ENCODE peak calls at places on chromosomes 11 and 22, in ten cellular contexts. P is H1, O is suprapubic skin, G is spleen, Q is esophagus muscularis mucosa, Y is stomach, Z is K562, F is transverse colon, U is HL-60, W is GM12891. D is an unnamed sample.

GRCh38 chr11:32332990-32333334 is 102.4 kb downstream of the WT1 start:
- DNase-seq in Y (no peak), P (no peak), O (no peak), W (no peak), U (no peak), Q (no peak), F (no peak), Z (no peak), G (no peak), D (no peak)

GRCh38 chr11:123063396-123064267 is 1.7 kb upstream of the HSPA8 start:
- DNase-seq in Y (peak; percentile 50), Q (peak; percentile 93), W (no peak), F (peak; percentile 52), G (no peak), P (no peak), O (no peak), Z (peak; percentile 54), U (peak; percentile 68), D (peak; percentile 32)

GRCh38 chr22:31829505-31829904 is 75.7 kb downstream of the DEPDC5 start:
- DNase-seq in F (no peak), Q (no peak), Z (peak; percentile 59), Y (no peak), U (peak; percentile 13), P (no peak), W (no peak), G (no peak), O (no peak), D (no peak)

GRCh38 chr11:125625225-125625593 is 246 bp downstream of the CHEK1 start:
- DNase-seq in F (no peak), Q (no peak), P (no peak), O (no peak), Y (no peak), W (no peak), U (no peak), G (no peak), Z (no peak), D (peak; percentile 83)

GRCh38 chr11:49499117-49499516 is 290.7 kb upstream of the FOLH1 start:
- DNase-seq in O (no peak), G (no peak), W (no peak), Z (no peak), Y (no peak), U (no peak), P (no peak), F (no peak), Q (no peak), D (peak; percentile 7)

GRCh38 chr22:22879675-22880029 is 8.0 kb upstream of the IGLL5 start:
- DNase-seq in Q (no peak), U (no peak), P (no peak), Z (no peak), O (no peak), G (no peak), F (no peak), W (no peak), Y (no peak), D (no peak)

GRCh38 chr11:55714982-55715888 is 53.2 kb downstream of the OR4C6 start:
- DNase-seq in G (no peak), O (no peak), Z (peak; percentile 20), Q (no peak), W (no peak), U (no peak), P (peak; percentile 78), Y (no peak), F (no peak), D (peak; percentile 57)

GRCh38 chr11:12743834-12744449 is 69.7 kb downstream of the TEAD1 start:
- DNase-seq in P (no peak), W (no peak), O (no peak), Y (no peak), F (no peak), G (no peak), U (no peak), Q (no peak), Z (no peak), D (no peak)

GRCh38 chr11:2525941-2526807 is 81.4 kb downstream of the KCNQ1 start:
- DNase-seq in P (no peak), F (peak; percentile 46), G (peak; percentile 66), W (no peak), U (no peak), Z (no peak), O (peak; percentile 79), Y (peak; percentile 63), Q (no peak), D (no peak)

GRCh38 chr11:69335010-69335409 is 41.1 kb downstream of the MYEOV start:
- DNase-seq in Z (no peak), W (no peak), F (no peak), O (peak; percentile 34), U (no peak), G (no peak), Y (peak; percentile 20), Q (no peak), P (no peak), D (no peak)

GRCh38 chr11:131065435-131066295 is 149.4 kb upstream of the SNX19 start:
- DNase-seq in Z (no peak), W (no peak), Y (no peak), U (no peak), P (no peak), F (no peak), Q (peak; percentile 89), G (no peak), O (no peak), D (peak; percentile 5)

GRCh38 chr11:34585870-34586654 is 34.8 kb upstream of the EHF start:
- DNase-seq in G (no peak), U (peak; percentile 29), Z (peak; percentile 71), Y (no peak), O (no peak), P (no peak), W (no peak), F (no peak), Q (no peak), D (peak; percentile 77)

GRCh38 chr11:93529707-93530467 is 13.3 kb downstream of the SMCO4 start:
- DNase-seq in Q (no peak), G (peak; percentile 76), Y (no peak), W (no peak), U (no peak), F (no peak), O (no peak), P (no peak), Z (no peak), D (no peak)

DNA sequence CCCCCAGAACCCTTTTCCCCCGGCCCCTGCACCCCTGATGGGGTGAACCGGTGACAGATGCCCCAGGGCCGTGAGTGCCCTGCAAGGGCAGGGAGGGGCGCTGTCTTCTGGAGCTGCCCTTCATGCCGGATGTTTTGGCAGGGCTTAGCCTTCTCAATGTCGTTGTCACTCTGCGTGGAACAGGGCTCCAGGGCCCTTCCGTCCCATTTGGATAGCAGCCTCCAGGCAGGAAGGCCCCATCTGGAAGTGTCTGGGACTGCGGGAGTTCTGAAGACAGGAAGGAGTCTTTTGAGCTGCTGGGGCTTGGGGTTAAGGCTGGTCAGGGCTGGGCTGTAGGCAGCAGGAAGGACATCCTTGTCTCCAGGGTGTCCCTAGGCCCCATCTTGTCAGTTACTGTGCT is 4.6 kb downstream of the FRMD8 start:
- DNase-seq in F (no peak), G (no peak), Z (no peak), O (no peak), W (no peak), Q (no peak), U (no peak), P (no peak), Y (no peak), D (peak; percentile 62)
- TF ChIP-seq POLR2AphosphoS5 in F (no peak), G (peak; percentile 80), Z (no peak), O (no peak), W (no peak), Q (no peak), U (no peak), P (no peak), Y (no peak), D (no peak)

GRCh38 chr11:27349919-27350318 is 13.1 kb downstream of the CCDC34 start:
- DNase-seq in F (no peak), O (no peak), P (no peak), U (no peak), G (no peak), W (no peak), Q (no peak), Y (no peak), Z (no peak), D (no peak)
- TF ChIP-seq POLR2AphosphoS5 in F (no peak), O (no peak), P (no peak), U (no peak), G (no peak), W (no peak), Q (no peak), Y (no peak), Z (no peak), D (no peak)

DNA sequence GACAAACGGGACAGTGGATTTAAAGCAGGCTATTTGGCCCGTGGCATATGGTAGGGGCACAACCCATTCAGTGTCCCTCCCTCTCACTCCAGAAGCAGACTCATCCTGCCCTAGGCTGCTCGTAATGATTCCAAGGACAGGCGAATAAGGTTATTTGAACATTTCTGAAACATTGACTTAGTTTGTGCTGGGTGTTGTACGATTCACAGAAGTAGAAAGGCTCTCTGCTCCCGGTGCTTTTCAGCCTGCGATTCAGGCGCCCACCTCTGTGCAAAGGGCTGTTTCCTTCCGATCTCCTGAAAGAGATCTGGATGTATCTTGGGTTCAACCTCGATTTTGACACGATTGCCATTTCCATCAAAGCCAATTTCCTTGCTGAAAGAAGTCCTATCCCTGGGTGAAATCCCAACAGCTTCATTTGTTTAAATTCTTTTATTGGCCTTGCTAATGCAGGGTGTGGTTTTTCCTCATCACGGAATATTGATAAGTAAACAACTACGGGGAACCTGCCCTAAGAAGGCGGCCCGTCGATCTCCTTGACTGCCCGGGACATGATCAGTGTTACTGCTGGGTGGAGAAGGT is 1.1 kb upstream of the ZC3H12C start:
- DNase-seq in Q (no peak), Z (no peak), W (no peak), U (no peak), O (no peak), Y (no peak), G (no peak), P (no peak), F (no peak), D (peak; percentile 34)
- TF ChIP-seq POLR2AphosphoS5 in Q (no peak), Z (no peak), W (no peak), U (no peak), O (no peak), Y (no peak), G (no peak), P (no peak), F (no peak), D (no peak)

GRCh38 chr11:62182147-62182869 is 7.7 kb upstream of the SCGB1D1 start:
- DNase-seq in G (no peak), O (no peak), Y (no peak), U (no peak), W (no peak), Q (no peak), F (no peak), P (no peak), Z (no peak), D (no peak)

GRCh38 chr11:62176766-62177165 is 13.2 kb upstream of the SCGB1D1 start:
- DNase-seq in Y (no peak), F (no peak), P (no peak), W (no peak), G (no peak), U (no peak), O (no peak), Q (no peak), Z (no peak), D (no peak)

GRCh38 chr11:62181097-62181496 is 8.9 kb upstream of the SCGB1D1 start:
- DNase-seq in G (no peak), Z (no peak), U (no peak), P (no peak), Y (no peak), Q (no peak), F (no peak), W (no peak), O (no peak), D (no peak)

GRCh38 chr11:62179995-62180394 is 10.0 kb upstream of the SCGB1D1 start:
- DNase-seq in Y (no peak), Q (no peak), W (no peak), G (no peak), F (no peak), U (no peak), P (no peak), Z (no peak), O (no peak), D (no peak)
- TF ChIP-seq POLR2AphosphoS5 in Y (no peak), Q (no peak), W (no peak), G (no peak), F (no peak), U (no peak), P (no peak), Z (no peak), O (no peak), D (no peak)